ENCODE peak calls at places on chromosomes 3 and 15, in eight cellular contexts. O, F, B, K, Q, E, T and W are unnamed samples.

GRCh38 chr3:46866720-46867549 is 3.7 kb upstream of the MYL3 start:
- DNase-seq in O (peak; percentile 86), F (peak; percentile 85), B (peak; percentile 88), K (peak; percentile 22), Q (peak; percentile 21), E (no peak), T (peak; percentile 69), W (peak; percentile 86)

GRCh38 chr15:79054350-79054749 is 36.2 kb downstream of the RASGRF1 start:
- DNase-seq in O (no peak), F (no peak), B (no peak), K (no peak), Q (no peak), E (no peak), T (no peak), W (no peak)

GRCh38 chr15:99439524-99439835 is 126.3 kb upstream of the MEF2A start:
- DNase-seq in O (no peak), F (peak; percentile 13), B (no peak), K (no peak), Q (no peak), E (no peak), T (no peak), W (no peak)

GRCh38 chr3:196016485-196016884 is 65.4 kb downstream of the TFRC start:
- DNase-seq in O (no peak), F (no peak), B (no peak), K (peak; percentile 85), Q (peak; percentile 83), E (no peak), T (no peak), W (no peak)

GRCh38 chr3:37922721-37923575 is 61.3 kb downstream of the CTDSPL start:
- DNase-seq in O (no peak), F (no peak), B (no peak), K (no peak), Q (peak; percentile 61), E (no peak), T (no peak), W (peak; percentile 46)

GRCh38 chr15:51303462-51303861 is 34.9 kb downstream of the CYP19A1 start:
- DNase-seq in O (no peak), F (no peak), B (no peak), K (no peak), Q (no peak), E (no peak), T (no peak), W (no peak)

GRCh38 chr3:160869825-160870224 is 113.8 kb downstream of the PPM1L start:
- DNase-seq in O (peak; percentile 79), F (peak; percentile 29), B (no peak), K (peak; percentile 64), Q (no peak), E (no peak), T (no peak), W (no peak)

GRCh38 chr3:182644800-182645433 is 148.4 kb upstream of the ATP11B start:
- DNase-seq in O (no peak), F (no peak), B (no peak), K (peak; percentile 85), Q (no peak), E (no peak), T (no peak), W (no peak)

GRCh38 chr3:45343947-45344346 is 44.4 kb upstream of the LARS2 start:
- DNase-seq in O (no peak), F (no peak), B (no peak), K (no peak), Q (peak; percentile 18), E (no peak), T (peak; percentile 18), W (no peak)

DNA sequence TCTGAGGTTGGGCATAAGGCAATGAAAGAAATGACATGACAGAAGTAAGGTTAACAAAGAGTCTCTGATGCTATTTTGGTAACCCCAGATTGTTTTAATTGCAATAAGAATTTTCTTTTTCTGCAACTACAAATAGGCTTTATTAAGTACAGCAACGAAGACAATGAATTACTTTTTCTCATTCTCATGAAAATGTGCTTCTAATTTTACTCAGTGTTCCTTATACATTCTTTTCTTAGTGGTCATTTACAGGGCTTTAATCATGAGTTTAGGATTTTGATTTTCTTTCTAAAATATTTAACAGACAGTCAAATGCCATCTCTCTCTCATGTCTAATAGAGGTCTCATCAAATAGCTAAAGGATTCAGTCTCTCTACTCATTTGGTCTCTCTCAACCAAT is 452.1 kb downstream of the RAP2B start:
- DNase-seq in O (no peak), F (no peak), B (no peak), K (no peak), Q (no peak), E (no peak), T (no peak), W (no peak)
- H3K27ac ChIP-seq in O (no peak overlapping the region), F (no peak overlapping the region), B (no peak overlapping the region), K (peak overlapping the region; percentile 38), Q (no peak overlapping the region), E (no peak overlapping the region), T (no peak overlapping the region), W (no peak overlapping the region)

GRCh38 chr3:98991393-98991792 is 89.9 kb upstream of the DCBLD2 start:
- DNase-seq in O (no peak), F (no peak), B (no peak), K (no peak), Q (no peak), E (no peak), T (peak; percentile 67), W (no peak)

GRCh38 chr3:98999675-99000074 is 98.2 kb upstream of the DCBLD2 start:
- DNase-seq in O (no peak), F (no peak), B (no peak), K (no peak), Q (no peak), E (no peak), T (peak; percentile 10), W (no peak)

GRCh38 chr3:98990657-98991056 is 89.2 kb upstream of the DCBLD2 start:
- DNase-seq in O (no peak), F (no peak), B (no peak), K (no peak), Q (no peak), E (no peak), T (no peak), W (no peak)

DNA sequence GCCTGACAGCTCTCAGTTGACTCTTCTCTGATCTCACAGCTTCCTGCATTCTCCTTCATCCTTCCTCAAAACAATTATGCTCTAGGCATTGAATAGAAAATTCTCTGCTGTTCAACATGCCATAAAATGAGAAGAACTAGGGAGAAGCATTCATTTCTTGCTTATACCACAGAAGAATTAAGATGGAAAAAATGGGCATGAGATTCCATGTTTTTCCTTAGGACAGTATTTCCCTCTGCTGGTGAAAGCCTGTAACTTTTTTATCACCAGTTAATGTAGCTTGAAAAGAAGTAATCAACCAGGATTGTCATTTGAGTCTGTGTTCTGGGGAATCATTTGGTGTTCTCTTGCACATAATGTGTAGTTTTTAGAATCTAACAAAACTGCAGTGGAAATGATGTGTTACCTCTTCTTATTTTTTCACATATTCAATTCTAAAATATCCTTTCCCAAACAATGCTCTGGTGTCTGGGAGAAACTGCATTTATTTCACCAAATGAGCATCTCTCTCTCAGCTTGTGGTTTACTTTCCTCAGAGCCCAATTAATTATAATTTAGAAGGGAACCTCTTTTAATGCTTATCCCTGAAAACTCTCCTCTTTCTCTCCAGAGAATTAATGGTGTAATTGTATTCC is 92.8 kb upstream of the DCBLD2 start:
- DNase-seq in O (no peak), F (no peak), B (no peak), K (peak; percentile 39), Q (peak; percentile 81), E (no peak), T (no peak), W (no peak)
- TF ChIP-seq CTCF in O (peak; percentile 69), F (peak; percentile 66), B (peak; percentile 16), K (peak; percentile 68), Q (peak; percentile 85), E (no peak), T (peak; percentile 69), W (peak; percentile 26)

GRCh38 chr15:89783861-89784685 is 7.9 kb downstream of the MESP2 start:
- DNase-seq in O (peak; percentile 22), F (no peak), B (no peak), K (no peak), Q (no peak), E (no peak), T (no peak), W (no peak)
- H3K27ac ChIP-seq in O (peak overlapping the region; percentile 51), F (no peak overlapping the region), B (no peak overlapping the region), K (no peak overlapping the region), Q (no peak overlapping the region), E (no peak overlapping the region), T (no peak overlapping the region), W (no peak overlapping the region)

GRCh38 chr3:99586680-99587079 is 51.7 kb upstream of the COL8A1 start:
- DNase-seq in O (no peak), F (no peak), B (no peak), K (no peak), Q (no peak), E (no peak), T (no peak), W (no peak)
- TF ChIP-seq CTCF in O (no peak), F (no peak), B (no peak), K (no peak), Q (no peak), E (no peak), T (no peak), W (no peak)

DNA sequence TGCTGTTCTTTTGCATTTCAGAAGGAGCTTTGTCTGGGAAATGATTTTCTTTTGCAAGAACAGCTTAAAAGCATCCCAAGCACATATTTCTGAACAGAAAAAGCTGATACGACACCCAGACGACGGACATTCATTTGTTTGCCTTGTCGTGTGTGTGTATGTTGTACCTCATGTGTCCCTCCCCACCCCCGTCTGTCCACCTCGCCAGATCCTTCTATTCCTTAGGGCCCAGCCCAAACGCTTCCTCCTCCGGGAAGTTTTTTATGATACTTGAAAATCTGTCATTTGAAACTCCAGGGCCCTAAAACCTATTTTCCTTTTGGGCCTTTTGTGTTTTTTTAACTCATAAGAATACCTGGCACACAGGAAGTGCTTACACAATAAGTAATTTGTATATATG is 8.8 kb downstream of the ITPR1 start:
- DNase-seq in O (no peak), F (no peak), B (no peak), K (no peak), Q (no peak), E (no peak), T (no peak), W (no peak)
- H3K27ac ChIP-seq in O (no peak overlapping the region), F (no peak overlapping the region), B (no peak overlapping the region), K (no peak overlapping the region), Q (no peak overlapping the region), E (no peak overlapping the region), T (peak overlapping the region; percentile 98), W (no peak overlapping the region)

GRCh38 chr15:35911052-35911780 is 365.3 kb upstream of the DPH6 start:
- DNase-seq in O (peak; percentile 82), F (no peak), B (no peak), K (no peak), Q (no peak), E (no peak), T (no peak), W (no peak)

GRCh38 chr15:35909414-35909813 is 363.4 kb upstream of the DPH6 start:
- DNase-seq in O (no peak), F (no peak), B (no peak), K (no peak), Q (no peak), E (no peak), T (no peak), W (no peak)

GRCh38 chr15:35910227-35910626 is 364.3 kb upstream of the DPH6 start:
- DNase-seq in O (no peak), F (no peak), B (no peak), K (no peak), Q (no peak), E (no peak), T (no peak), W (no peak)

GRCh38 chr15:35914573-35914972 is 368.6 kb upstream of the DPH6 start:
- DNase-seq in O (no peak), F (no peak), B (no peak), K (no peak), Q (no peak), E (no peak), T (no peak), W (no peak)

GRCh38 chr15:35912196-35912595 is 366.2 kb upstream of the DPH6 start:
- DNase-seq in O (no peak), F (no peak), B (no peak), K (peak; percentile 5), Q (peak; percentile 13), E (no peak), T (no peak), W (no peak)
- TF ChIP-seq CTCF in O (peak; percentile 12), F (peak; percentile 37), B (no peak), K (peak; percentile 55), Q (no peak), E (peak; percentile 52), T (no peak), W (no peak)